ENCODE peak calls at places on chromosome 15, in four cellular contexts. W is SK-N-SH, Z is K562, H is H1. L is an unnamed sample.

GRCh38 chr15:82763361-82764142 is 42.3 kb downstream of the FSD2 start:
- DNase-seq in H (no peak), W (no peak), Z (no peak), L (no peak)

GRCh38 chr15:40467260-40467615 is 3.5 kb upstream of the CHST14 start:
- DNase-seq in Z (no peak), H (no peak), W (no peak), L (no peak)

GRCh38 chr15:63896336-63897115 is 62.8 kb upstream of the HERC1 start:
- DNase-seq in W (no peak), Z (peak), H (no peak), L (no peak)

GRCh38 chr15:88701561-88702095 is 62.8 kb downstream of the ISG20 start:
- DNase-seq in Z (peak), W (no peak), H (peak), L (peak)

GRCh38 chr15:78767331-78767951 is 43.8 kb downstream of the ADAMTS7 start:
- DNase-seq in W (no peak), Z (no peak), H (no peak), L (peak)

GRCh38 chr15:84985158-84985557 is 3.5 kb downstream of the PDE8A start:
- DNase-seq in W (no peak), H (no peak), Z (no peak), L (no peak)

GRCh38 chr15:76114561-76114960 is 54.8 kb downstream of the TMEM266 start:
- DNase-seq in H (no peak), W (no peak), Z (no peak), L (no peak)

GRCh38 chr15:32683906-32684584 is 33.8 kb upstream of the GREM1 start:
- DNase-seq in H (no peak), Z (no peak), W (no peak), L (no peak)

GRCh38 chr15:73972984-73973682 is 19.0 kb downstream of the STOML1 start:
- DNase-seq in W (peak), Z (peak), H (peak), L (peak)

GRCh38 chr15:57150066-57150865 is 226.0 kb upstream of the CGNL1 start:
- DNase-seq in H (no peak), W (no peak), Z (no peak), L (no peak)

GRCh38 chr15:101646652-101647051 is 5.5 kb downstream of the TM2D3 start:
- DNase-seq in H (no peak), Z (no peak), W (no peak), L (no peak)

GRCh38 chr15:49815506-49815905 is 194.7 kb downstream of the DTWD1 start:
- DNase-seq in W (no peak), Z (no peak), H (no peak), L (no peak)

GRCh38 chr15:77081971-77082370 is 11.1 kb upstream of the TSPAN3 start:
- DNase-seq in H (no peak), Z (no peak), W (no peak), L (no peak)

GRCh38 chr15:80844011-80844732 is 65.0 kb downstream of the CEMIP start:
- DNase-seq in H (no peak), Z (no peak), W (no peak), L (no peak)

GRCh38 chr15:61050844-61051569 is 178.1 kb downstream of the RORA start:
- DNase-seq in Z (no peak), W (no peak), H (no peak), L (no peak)

GRCh38 chr15:75067123-75067854 is 43.9 kb downstream of the PPCDC start:
- DNase-seq in Z (no peak), W (no peak), H (no peak), L (no peak)

GRCh38 chr15:59556405-59556804 is 55.2 kb upstream of the GCNT3 start:
- DNase-seq in Z (no peak), H (no peak), W (no peak), L (no peak)

GRCh38 chr15:63677778-63678177 is 80.6 kb downstream of the FBXL22 start:
- DNase-seq in W (no peak), H (no peak), Z (no peak), L (no peak)

GRCh38 chr15:74768771-74769342 is 13.0 kb upstream of the CSK start:
- DNase-seq in Z (peak), H (peak), W (peak), L (peak)

GRCh38 chr15:63178034-63178433 is 11.4 kb upstream of the RAB8B start:
- DNase-seq in Z (peak), H (peak), W (peak), L (no peak)

GRCh38 chr15:59549339-59549807 is 62.2 kb upstream of the GCNT3 start:
- DNase-seq in H (no peak), Z (no peak), W (no peak), L (peak)

GRCh38 chr15:85689729-85690128 is 105.0 kb downstream of the KLHL25 start:
- DNase-seq in H (peak), Z (no peak), W (no peak), L (peak)

GRCh38 chr15:66740802-66741201 is 38.8 kb downstream of the SMAD6 start:
- DNase-seq in H (no peak), W (no peak), Z (no peak), L (no peak)

GRCh38 chr15:84736375-84736774 is 12.0 kb upstream of the ZNF592 start:
- DNase-seq in H (no peak), W (no peak), Z (no peak), L (no peak)

GRCh38 chr15:85831415-85832113 is 36.8 kb upstream of the KLHL25 start:
- DNase-seq in Z (peak), W (peak), H (peak), L (peak)

GRCh38 chr15:70412717-70413266 is 315.1 kb upstream of the TLE3 start:
- DNase-seq in H (no peak), Z (no peak), W (no peak), L (no peak)

GRCh38 chr15:60840306-60840702 is 361.4 kb upstream of the ICE2 start:
- DNase-seq in Z (no peak), H (no peak), W (no peak), L (no peak)

GRCh38 chr15:39700301-39700700 is 82.3 kb downstream of the FSIP1 start:
- DNase-seq in W (no peak), H (no peak), Z (no peak), L (no peak)

GRCh38 chr15:61989698-61990097 is 70.5 kb downstream of the VPS13C start:
- DNase-seq in H (no peak), Z (no peak), W (no peak), L (no peak)

GRCh38 chr15:21267231-21267630 is 173.1 kb downstream of the POTEB3 start:
- DNase-seq in H (no peak), Z (no peak), W (no peak), L (no peak)

GRCh38 chr15:81418891-81419290 is 44.9 kb upstream of the TMC3 start:
- DNase-seq in W (no peak), Z (no peak), H (no peak), L (no peak)

DNA sequence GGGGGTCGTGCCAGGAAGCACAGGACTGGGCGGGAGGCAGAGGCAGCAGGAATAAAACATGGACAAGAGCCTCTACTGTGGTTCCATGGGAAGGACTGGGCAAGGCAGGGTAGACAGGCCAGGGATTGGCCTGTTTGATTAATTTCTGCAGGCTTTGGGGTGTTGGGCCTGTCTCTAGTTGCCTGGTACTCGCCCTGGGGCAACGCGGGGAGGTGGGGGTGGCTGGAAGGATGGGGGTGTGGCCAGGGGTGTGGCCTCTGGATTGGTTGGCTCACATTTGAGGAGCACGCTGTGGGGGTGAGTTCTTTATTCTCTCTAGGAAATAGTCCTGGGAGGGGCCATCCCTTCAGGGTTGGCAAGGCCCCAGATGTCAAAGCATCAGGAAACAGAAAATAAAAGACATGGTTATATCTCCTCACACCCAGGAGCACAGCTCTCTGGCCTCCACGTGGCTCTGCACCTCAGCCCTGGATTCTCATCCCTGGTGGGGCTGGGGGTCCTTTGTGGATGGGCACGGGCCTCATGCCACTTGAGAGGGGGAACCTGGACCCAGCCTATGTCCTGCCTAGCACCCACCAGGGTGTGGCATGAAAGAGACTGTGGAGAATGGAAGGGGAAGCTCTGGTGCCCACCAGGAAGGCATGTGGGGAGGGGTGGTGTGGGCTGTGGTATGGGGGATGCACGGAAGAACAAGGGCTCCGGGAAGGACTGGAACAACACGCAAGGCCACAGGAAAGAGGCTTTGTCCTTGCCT is 223.0 kb upstream of the LYSMD4 start:
- DNase-seq in H (peak), W (no peak), Z (no peak), L (no peak)
- TF ChIP-seq TEAD4 in H (no peak), W (no peak), Z (no peak), L (no peak)

DNA sequence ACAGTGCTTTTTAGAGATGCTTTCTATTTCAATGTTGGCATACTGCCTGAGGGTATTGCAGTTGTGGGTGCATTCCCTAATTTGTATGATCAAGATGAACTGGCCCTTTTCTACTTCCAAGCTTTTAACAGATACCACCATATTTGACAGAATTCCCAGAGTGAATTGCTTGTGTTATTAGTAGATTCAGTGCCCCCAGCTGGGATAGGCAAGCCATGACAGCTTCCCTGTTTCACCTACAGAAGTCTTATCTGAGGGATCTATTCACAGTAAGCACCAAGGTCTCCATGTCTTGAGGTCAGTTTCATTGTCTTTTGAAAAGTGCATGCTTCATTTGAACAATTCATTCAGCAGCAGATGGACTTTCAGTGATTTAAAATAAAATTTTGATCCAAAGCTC is 68.8 kb upstream of the GOLGA6B start:
- DNase-seq in H (no peak), Z (no peak), W (no peak), L (no peak)
- TF ChIP-seq TEAD4 in H (no peak), Z (no peak), W (no peak), L (no peak)

DNA sequence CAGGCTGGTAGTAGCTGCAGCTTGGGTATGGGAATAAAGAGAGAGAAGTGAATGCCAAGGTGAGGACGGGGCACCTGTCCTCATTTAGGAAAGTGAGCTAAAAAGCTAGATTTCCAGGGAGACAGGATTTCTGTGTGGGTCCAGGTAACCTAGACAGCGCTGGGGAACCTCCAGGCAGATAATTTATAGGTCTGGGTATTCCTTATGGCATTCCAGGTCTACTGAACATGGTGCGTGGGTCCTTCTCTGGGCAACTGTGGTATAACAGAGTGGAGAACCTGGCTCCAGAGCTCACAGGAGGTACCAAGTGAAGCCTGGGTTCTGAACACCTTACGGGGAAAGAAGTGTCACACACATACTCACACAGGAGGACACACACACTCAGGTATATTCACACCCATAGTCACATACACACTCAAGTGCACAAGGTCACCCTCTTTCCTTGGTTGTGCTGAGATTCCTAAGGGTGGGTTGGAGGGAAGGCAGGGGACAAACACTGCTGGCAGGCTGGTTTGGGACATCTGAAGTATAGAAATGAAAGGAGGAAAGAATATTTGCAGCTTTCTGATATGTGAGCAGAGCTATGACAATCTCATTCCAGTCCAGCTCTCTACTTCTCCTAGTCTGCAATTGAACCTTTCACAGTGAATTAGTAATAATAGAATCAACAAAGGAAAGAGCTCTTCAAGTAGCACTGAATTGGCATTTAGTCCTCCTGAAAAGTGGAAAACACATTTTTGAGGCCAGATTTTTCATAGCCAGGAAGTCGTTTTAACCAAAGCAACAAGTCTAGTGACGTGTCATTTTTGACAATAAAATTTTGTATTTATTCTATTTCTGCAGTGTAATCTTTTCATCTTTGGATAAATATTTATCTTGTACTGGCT is 37.4 kb upstream of the ITGA11 start:
- DNase-seq in H (no peak), W (no peak), Z (no peak), L (no peak)
- TF ChIP-seq TEAD4 in H (no peak), W (peak), Z (no peak), L (no peak)

GRCh38 chr15:47576921-47577474 is 140.3 kb upstream of the SEMA6D start:
- DNase-seq in W (no peak), H (no peak), Z (no peak), L (no peak)
- TF ChIP-seq TEAD4 in W (no peak), H (no peak), Z (no peak), L (no peak)

GRCh38 chr15:71841563-71841962 is 31.2 kb downstream of the NR2E3 start:
- DNase-seq in H (no peak), W (no peak), Z (no peak), L (no peak)

DNA sequence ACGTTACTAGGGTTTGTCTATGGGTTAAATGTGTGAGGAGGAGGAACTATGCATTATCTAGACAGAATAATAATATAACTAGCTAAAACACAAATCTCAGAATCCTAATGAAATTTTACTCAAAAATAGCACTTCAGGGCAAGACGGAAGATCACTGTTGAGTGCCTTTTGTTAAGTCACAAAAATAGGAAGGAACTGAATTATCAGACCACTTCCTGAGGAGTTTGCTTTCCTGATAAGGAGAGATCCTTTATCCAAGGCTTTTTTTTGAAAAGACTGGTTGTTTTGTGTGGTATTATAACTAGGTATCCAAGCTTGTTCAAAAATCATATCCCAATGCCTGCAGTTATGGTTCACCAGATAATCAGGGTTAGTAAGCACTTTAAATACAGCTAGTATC is 34.6 kb downstream of the NR2E3 start:
- DNase-seq in W (no peak), Z (no peak), H (no peak), L (no peak)
- TF ChIP-seq TEAD4 in W (no peak), Z (no peak), H (no peak), L (no peak)

GRCh38 chr15:51475736-51476135 is 134.3 kb downstream of the GLDN start:
- DNase-seq in H (no peak), Z (no peak), W (no peak), L (no peak)
- TF ChIP-seq TEAD4 in H (no peak), Z (no peak), W (no peak), L (no peak)

GRCh38 chr15:68795298-68795848 is 25.3 kb downstream of the ANP32A start:
- DNase-seq in W (no peak), H (peak), Z (no peak), L (peak)

GRCh38 chr15:68798695-68799094 is 22.0 kb downstream of the ANP32A start:
- DNase-seq in Z (no peak), H (no peak), W (no peak), L (no peak)

GRCh38 chr15:68796576-68796975 is 24.1 kb downstream of the ANP32A start:
- DNase-seq in Z (no peak), H (no peak), W (no peak), L (no peak)

GRCh38 chr15:68797157-68797556 is 23.5 kb downstream of the ANP32A start:
- DNase-seq in W (no peak), H (no peak), Z (no peak), L (no peak)

DNA sequence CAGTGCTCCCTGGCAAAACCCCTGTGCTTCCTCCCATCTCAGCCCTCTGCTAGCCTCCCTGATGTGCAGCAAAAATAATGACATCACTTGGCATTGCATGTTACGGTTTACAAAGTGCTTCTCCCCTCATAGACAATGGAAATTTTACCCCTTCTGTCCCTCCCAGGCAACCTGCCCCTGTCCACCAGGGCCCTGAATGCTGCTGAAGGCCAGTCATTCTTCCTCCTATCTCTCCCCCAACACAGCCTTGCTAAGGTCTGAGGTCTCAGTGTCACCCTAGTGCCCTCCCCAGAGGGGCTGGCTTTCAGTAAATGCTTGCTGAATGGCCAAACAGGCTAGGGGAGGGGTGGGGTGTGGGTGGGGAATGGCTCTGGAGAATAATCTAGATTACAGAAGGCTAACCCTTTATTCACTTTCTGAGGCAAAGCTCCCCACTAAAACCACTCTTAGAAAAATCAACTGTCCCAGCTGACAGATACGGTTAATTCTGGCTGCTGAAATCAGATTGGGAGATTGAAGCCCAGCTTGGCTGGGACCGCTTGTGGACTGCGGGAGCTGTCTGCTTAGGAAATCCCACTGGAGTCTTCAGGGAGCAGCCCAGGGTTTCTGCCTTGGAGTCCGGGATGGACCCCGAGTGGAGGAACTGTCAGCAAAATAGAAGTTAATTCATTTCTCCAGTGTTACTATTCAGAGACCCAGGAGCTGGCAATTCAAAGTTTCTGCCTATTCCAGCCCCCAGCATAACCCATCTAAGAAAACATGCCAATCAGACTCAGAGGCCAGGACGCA is 22.9 kb downstream of the ANP32A start:
- DNase-seq in H (no peak), Z (peak), W (peak), L (no peak)
- TF ChIP-seq TEAD4 in H (no peak), Z (no peak), W (no peak), L (no peak)